ENCODE peak calls at places on chromosomes 6 and 20, in eight cellular contexts. M is SHP77; T is activated CD8-positive, alpha-beta memory T cell treated with anti-CD3 and anti-CD28 coated beads for 1 hour; O is omental fat pad; K is stimulated activated CD8-positive, alpha-beta memory T cell treated with anti-CD3 and anti-CD28 coated beads, Interleukin-12 subunit alpha, Interleukin-12 subunit beta, amount 100 ng/mL, for 1 hour; S is activated T-cell treated with anti-CD3 and anti-CD28 coated beads for 1 hour; A is ACHN; J is stimulated activated naive CD4-positive, alpha-beta T cell. B is an unnamed sample.

GRCh38 chr6:152312434-152312833 is 324.7 kb downstream of the SYNE1 start:
- DNase-seq in M (no peak), T (no peak), O (no peak), K (no peak), S (no peak), A (no peak), J (no peak), B (no peak)

GRCh38 chr6:136579800-136580199 is 29.6 kb upstream of the MAP7 start:
- DNase-seq in M (no peak), T (no peak), O (no peak), K (no peak), S (no peak), A (no peak), J (no peak), B (no peak)

GRCh38 chr20:60928341-60928740 is 323.7 kb upstream of the CDH4 start:
- DNase-seq in M (no peak), T (no peak), O (no peak), K (no peak), S (no peak), A (no peak), J (no peak), B (no peak)

GRCh38 chr6:108914235-108915022 is 66.2 kb downstream of the ARMC2 start:
- DNase-seq in M (peak; percentile 23), T (no peak), O (no peak), K (peak; percentile 23), S (peak; percentile 18), A (peak; percentile 39), J (peak; percentile 21), B (no peak)

GRCh38 chr20:64242797-64243475 is 12.6 kb upstream of the PCMTD2 start:
- DNase-seq in M (no peak), T (no peak), O (peak; percentile 6), K (no peak), S (no peak), A (no peak), J (no peak), B (no peak)

GRCh38 chr6:150813993-150814359 is 51.5 kb upstream of the MTHFD1L start:
- DNase-seq in M (no peak), T (no peak), O (no peak), K (no peak), S (no peak), A (peak; percentile 11), J (no peak), B (peak; percentile 35)

GRCh38 chr6:6179858-6180257 is 140.6 kb downstream of the F13A1 start:
- DNase-seq in M (no peak), T (no peak), O (no peak), K (no peak), S (no peak), A (no peak), J (no peak), B (no peak)

GRCh38 chr6:3151705-3152104 is 5.6 kb downstream of the TUBB2A start:
- DNase-seq in M (peak; percentile 75), T (no peak), O (no peak), K (no peak), S (no peak), A (no peak), J (no peak), B (no peak)

GRCh38 chr6:110116258-110116657 is 63.2 kb downstream of the WASF1 start:
- DNase-seq in M (no peak), T (no peak), O (no peak), K (no peak), S (no peak), A (no peak), J (no peak), B (no peak)

GRCh38 chr6:106451419-106451818 is 90.9 kb downstream of the CRYBG1 start:
- DNase-seq in M (no peak), T (no peak), O (no peak), K (no peak), S (no peak), A (no peak), J (no peak), B (no peak)

GRCh38 chr6:45421700-45422540 is 44.2 kb upstream of the SUPT3H start:
- DNase-seq in M (peak; percentile 52), T (peak; percentile 29), O (no peak), K (no peak), S (peak; percentile 32), A (peak; percentile 72), J (peak; percentile 39), B (peak; percentile 6)

GRCh38 chr6:45156075-45156474 is 172.1 kb upstream of the RUNX2 start:
- DNase-seq in M (no peak), T (no peak), O (no peak), K (no peak), S (no peak), A (no peak), J (no peak), B (no peak)

GRCh38 chr20:34709836-34710567 is 5.9 kb downstream of the TP53INP2 start:
- DNase-seq in M (peak; percentile 47), T (peak; percentile 53), O (no peak), K (peak; percentile 49), S (peak; percentile 58), A (peak; percentile 71), J (peak; percentile 57), B (no peak)